ENCODE peak calls at places on chromosomes 2 and 18, in seven cellular contexts. One of them, this sample, is unnamed.

GRCh38 chr2:160035125-160035524 is 27.3 kb downstream of the PLA2R1 start:
- DNase-seq in sigmoid colon: no peak
- DNase-seq in HepG2: no peak
- DNase-seq in HL-60: no peak
- DNase-seq in endothelial cell of umbilical vein: no peak
- DNase-seq in Panc1: no peak
- DNase-seq in GM23338: no peak
- DNase-seq in this sample: no peak

GRCh38 chr2:128581849-128582244 is 263.2 kb upstream of the HS6ST1 start:
- DNase-seq in endothelial cell of umbilical vein: no peak
- DNase-seq in sigmoid colon: no peak
- DNase-seq in HL-60: no peak
- DNase-seq in Panc1: no peak
- DNase-seq in GM23338: no peak
- DNase-seq in HepG2: no peak
- DNase-seq in this sample: no peak

GRCh38 chr18:10032331-10032979 is 118.6 kb downstream of the VAPA start:
- DNase-seq in endothelial cell of umbilical vein: peak
- DNase-seq in GM23338: peak
- DNase-seq in sigmoid colon: no peak
- DNase-seq in HL-60: no peak
- DNase-seq in HepG2: no peak
- DNase-seq in Panc1: no peak
- DNase-seq in this sample: peak

GRCh38 chr2:37984589-37984988 is 59.5 kb downstream of the RMDN2 start:
- DNase-seq in sigmoid colon: no peak
- DNase-seq in HL-60: no peak
- DNase-seq in GM23338: peak
- DNase-seq in endothelial cell of umbilical vein: no peak
- DNase-seq in HepG2: no peak
- DNase-seq in Panc1: no peak
- DNase-seq in this sample: no peak

GRCh38 chr18:48945953-48946217 is 4.9 kb downstream of the SMAD7 start:
- DNase-seq in sigmoid colon: no peak
- DNase-seq in HL-60: no peak
- DNase-seq in HepG2: peak
- DNase-seq in GM23338: no peak
- DNase-seq in endothelial cell of umbilical vein: no peak
- DNase-seq in Panc1: no peak
- DNase-seq in this sample: no peak

GRCh38 chr2:171923206-171923605 is 945 bp downstream of the HAT1 start:
- DNase-seq in endothelial cell of umbilical vein: peak
- DNase-seq in Panc1: no peak
- DNase-seq in sigmoid colon: no peak
- DNase-seq in HepG2: peak
- DNase-seq in GM23338: peak
- DNase-seq in HL-60: peak
- DNase-seq in this sample: peak

GRCh38 chr18:78414302-78414701 is 565.3 kb upstream of the SALL3 start:
- DNase-seq in HepG2: no peak
- DNase-seq in sigmoid colon: no peak
- DNase-seq in HL-60: no peak
- DNase-seq in endothelial cell of umbilical vein: no peak
- DNase-seq in GM23338: no peak
- DNase-seq in Panc1: no peak
- DNase-seq in this sample: no peak

GRCh38 chr2:201854221-201854801 is 48.0 kb downstream of the CDK15 start:
- DNase-seq in GM23338: no peak
- DNase-seq in Panc1: no peak
- DNase-seq in endothelial cell of umbilical vein: no peak
- DNase-seq in HepG2: no peak
- DNase-seq in HL-60: no peak
- DNase-seq in sigmoid colon: no peak
- DNase-seq in this sample: no peak

GRCh38 chr2:30358822-30359221 is 88.2 kb upstream of the LCLAT1 start:
- DNase-seq in Panc1: no peak
- DNase-seq in HepG2: no peak
- DNase-seq in endothelial cell of umbilical vein: no peak
- DNase-seq in sigmoid colon: no peak
- DNase-seq in HL-60: no peak
- DNase-seq in GM23338: no peak
- DNase-seq in this sample: no peak

GRCh38 chr2:202588647-202589581 is 45.9 kb upstream of the FAM117B start:
- DNase-seq in GM23338: peak
- DNase-seq in HepG2: peak
- DNase-seq in HL-60: peak
- DNase-seq in sigmoid colon: peak
- DNase-seq in Panc1: peak
- DNase-seq in endothelial cell of umbilical vein: peak
- DNase-seq in this sample: peak

GRCh38 chr2:127606594-127607398 is 39.2 kb upstream of the GPR17 start:
- DNase-seq in Panc1: no peak
- DNase-seq in sigmoid colon: peak
- DNase-seq in HepG2: no peak
- DNase-seq in HL-60: no peak
- DNase-seq in GM23338: no peak
- DNase-seq in endothelial cell of umbilical vein: no peak
- DNase-seq in this sample: peak

GRCh38 chr2:12416600-12416999 is 300.1 kb upstream of the TRIB2 start:
- DNase-seq in GM23338: peak
- DNase-seq in Panc1: no peak
- DNase-seq in endothelial cell of umbilical vein: peak
- DNase-seq in HL-60: no peak
- DNase-seq in sigmoid colon: peak
- DNase-seq in HepG2: peak
- DNase-seq in this sample: peak

GRCh38 chr2:3801506-3801905 is 98.1 kb downstream of the DCDC2C start:
- DNase-seq in HepG2: no peak
- DNase-seq in HL-60: no peak
- DNase-seq in endothelial cell of umbilical vein: no peak
- DNase-seq in Panc1: no peak
- DNase-seq in GM23338: no peak
- DNase-seq in sigmoid colon: no peak
- DNase-seq in this sample: no peak

GRCh38 chr2:10768063-10768507 is 44.5 kb downstream of the PDIA6 start:
- DNase-seq in GM23338: no peak
- DNase-seq in endothelial cell of umbilical vein: no peak
- DNase-seq in sigmoid colon: peak
- DNase-seq in HepG2: no peak
- DNase-seq in HL-60: no peak
- DNase-seq in Panc1: no peak
- DNase-seq in this sample: no peak

GRCh38 chr18:69469444-69469919 is 68.8 kb downstream of the DOK6 start:
- DNase-seq in Panc1: peak
- DNase-seq in GM23338: peak
- DNase-seq in endothelial cell of umbilical vein: no peak
- DNase-seq in HL-60: peak
- DNase-seq in sigmoid colon: peak
- DNase-seq in HepG2: no peak
- DNase-seq in this sample: no peak
- TF ChIP-seq CTCF in Panc1: peak
- TF ChIP-seq CTCF in GM23338: peak
- TF ChIP-seq CTCF in endothelial cell of umbilical vein: no peak
- TF ChIP-seq CTCF in HL-60: no peak
- TF ChIP-seq CTCF in sigmoid colon: no peak
- TF ChIP-seq CTCF in HepG2: peak
- TF ChIP-seq CTCF in this sample: no peak

DNA sequence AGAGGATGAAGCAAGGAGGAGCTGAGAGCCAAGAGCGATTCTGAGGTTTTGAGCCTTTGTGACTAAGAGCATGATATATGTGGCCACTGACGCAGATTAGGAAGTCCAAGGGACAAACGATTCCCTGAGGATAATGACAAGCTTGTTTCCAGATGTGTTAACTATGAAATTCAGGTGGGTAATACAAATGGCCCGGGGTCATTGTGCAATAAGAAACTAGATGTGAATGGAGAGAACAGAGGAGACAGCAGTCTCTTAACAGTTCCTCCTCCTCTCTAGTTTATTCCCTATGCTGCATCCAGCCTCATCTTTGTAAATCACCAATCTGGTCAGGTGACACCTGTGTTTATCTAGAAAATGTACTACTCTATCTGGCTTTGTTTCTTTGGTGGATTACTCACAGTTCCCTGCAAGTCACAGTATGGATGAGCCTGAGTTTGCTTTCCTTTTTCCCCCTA is 84.2 kb downstream of the SOCS6 start:
- DNase-seq in sigmoid colon: no peak
- DNase-seq in GM23338: no peak
- DNase-seq in HepG2: peak
- DNase-seq in endothelial cell of umbilical vein: no peak
- DNase-seq in HL-60: no peak
- DNase-seq in Panc1: peak
- DNase-seq in this sample: no peak
- H3K4me3 ChIP-seq in sigmoid colon: no peak
- H3K4me3 ChIP-seq in GM23338: no peak
- H3K4me3 ChIP-seq in HepG2: no peak
- H3K4me3 ChIP-seq in endothelial cell of umbilical vein: no peak
- H3K4me3 ChIP-seq in HL-60: no peak
- H3K4me3 ChIP-seq in Panc1: no peak
- H3K4me3 ChIP-seq in this sample: no peak

GRCh38 chr2:237210763-237211162 is 125.1 kb downstream of the COPS8 start:
- DNase-seq in HL-60: no peak
- DNase-seq in GM23338: peak
- DNase-seq in Panc1: no peak
- DNase-seq in endothelial cell of umbilical vein: no peak
- DNase-seq in HepG2: no peak
- DNase-seq in sigmoid colon: no peak
- DNase-seq in this sample: peak

GRCh38 chr2:237214963-237215362 is 129.3 kb downstream of the COPS8 start:
- DNase-seq in HepG2: no peak
- DNase-seq in GM23338: no peak
- DNase-seq in sigmoid colon: no peak
- DNase-seq in HL-60: no peak
- DNase-seq in Panc1: no peak
- DNase-seq in endothelial cell of umbilical vein: no peak
- DNase-seq in this sample: no peak

GRCh38 chr2:237217995-237218621 is 132.4 kb downstream of the COPS8 start:
- DNase-seq in Panc1: no peak
- DNase-seq in HepG2: no peak
- DNase-seq in GM23338: peak
- DNase-seq in sigmoid colon: no peak
- DNase-seq in endothelial cell of umbilical vein: no peak
- DNase-seq in HL-60: no peak
- DNase-seq in this sample: no peak

GRCh38 chr2:237213325-237214040 is 127.8 kb downstream of the COPS8 start:
- DNase-seq in Panc1: no peak
- DNase-seq in HepG2: no peak
- DNase-seq in GM23338: peak
- DNase-seq in HL-60: no peak
- DNase-seq in sigmoid colon: peak
- DNase-seq in endothelial cell of umbilical vein: peak
- DNase-seq in this sample: peak

GRCh38 chr2:237214281-237214680 is 128.6 kb downstream of the COPS8 start:
- DNase-seq in sigmoid colon: no peak
- DNase-seq in endothelial cell of umbilical vein: no peak
- DNase-seq in GM23338: no peak
- DNase-seq in HepG2: no peak
- DNase-seq in Panc1: no peak
- DNase-seq in HL-60: no peak
- DNase-seq in this sample: no peak
- TF ChIP-seq POLR2AphosphoS5 in sigmoid colon: no peak
- TF ChIP-seq POLR2AphosphoS5 in endothelial cell of umbilical vein: no peak
- TF ChIP-seq POLR2AphosphoS5 in GM23338: no peak
- TF ChIP-seq POLR2AphosphoS5 in HepG2: no peak
- TF ChIP-seq POLR2AphosphoS5 in Panc1: no peak
- TF ChIP-seq POLR2AphosphoS5 in HL-60: no peak
- TF ChIP-seq POLR2AphosphoS5 in this sample: no peak

GRCh38 chr2:189425676-189426075 is 15.6 kb upstream of the WDR75 start:
- DNase-seq in endothelial cell of umbilical vein: peak
- DNase-seq in GM23338: no peak
- DNase-seq in Panc1: no peak
- DNase-seq in HepG2: no peak
- DNase-seq in sigmoid colon: no peak
- DNase-seq in HL-60: no peak
- DNase-seq in this sample: no peak

GRCh38 chr2:189424956-189425355 is 16.3 kb upstream of the WDR75 start:
- DNase-seq in sigmoid colon: no peak
- DNase-seq in HepG2: no peak
- DNase-seq in HL-60: no peak
- DNase-seq in GM23338: no peak
- DNase-seq in Panc1: no peak
- DNase-seq in endothelial cell of umbilical vein: no peak
- DNase-seq in this sample: no peak

GRCh38 chr2:189426886-189427285 is 14.4 kb upstream of the WDR75 start:
- DNase-seq in sigmoid colon: no peak
- DNase-seq in HepG2: no peak
- DNase-seq in GM23338: peak
- DNase-seq in HL-60: no peak
- DNase-seq in endothelial cell of umbilical vein: no peak
- DNase-seq in Panc1: no peak
- DNase-seq in this sample: no peak

DNA sequence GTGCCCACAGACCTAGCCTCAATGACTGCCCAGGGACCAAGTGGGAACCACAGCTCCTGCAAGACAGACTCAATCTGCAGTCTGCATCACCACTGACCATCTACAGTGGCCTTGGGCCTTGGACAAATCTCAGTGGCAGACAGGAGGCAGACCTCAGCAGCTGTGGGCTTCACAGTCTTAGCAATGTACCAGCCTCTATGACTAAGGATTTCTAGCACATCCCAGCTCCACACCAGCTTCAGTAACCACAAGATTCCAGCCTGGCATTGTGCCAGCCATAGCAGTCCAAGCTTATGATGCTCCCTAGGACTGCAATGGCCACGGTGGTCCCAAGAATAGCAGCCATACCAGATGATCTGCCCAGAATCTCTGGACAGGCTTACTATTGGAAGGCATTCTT is 19.6 kb upstream of the WDR75 start:
- DNase-seq in Panc1: no peak
- DNase-seq in HepG2: no peak
- DNase-seq in sigmoid colon: no peak
- DNase-seq in HL-60: no peak
- DNase-seq in GM23338: no peak
- DNase-seq in endothelial cell of umbilical vein: no peak
- DNase-seq in this sample: no peak
- TF ChIP-seq CTCF in Panc1: no peak
- TF ChIP-seq CTCF in HepG2: no peak
- TF ChIP-seq CTCF in sigmoid colon: no peak
- TF ChIP-seq CTCF in HL-60: no peak
- TF ChIP-seq CTCF in GM23338: no peak
- TF ChIP-seq CTCF in endothelial cell of umbilical vein: no peak
- TF ChIP-seq CTCF in this sample: no peak

GRCh38 chr2:1033058-1033457 is 82.4 kb downstream of the SNTG2 start:
- DNase-seq in Panc1: no peak
- DNase-seq in GM23338: peak
- DNase-seq in HL-60: no peak
- DNase-seq in sigmoid colon: no peak
- DNase-seq in endothelial cell of umbilical vein: no peak
- DNase-seq in HepG2: no peak
- DNase-seq in this sample: no peak

GRCh38 chr2:1037066-1037465 is 86.4 kb downstream of the SNTG2 start:
- DNase-seq in Panc1: no peak
- DNase-seq in sigmoid colon: no peak
- DNase-seq in endothelial cell of umbilical vein: no peak
- DNase-seq in HepG2: no peak
- DNase-seq in HL-60: no peak
- DNase-seq in GM23338: no peak
- DNase-seq in this sample: no peak

GRCh38 chr2:1028846-1029245 is 78.2 kb downstream of the SNTG2 start:
- DNase-seq in sigmoid colon: no peak
- DNase-seq in Panc1: no peak
- DNase-seq in endothelial cell of umbilical vein: no peak
- DNase-seq in HepG2: no peak
- DNase-seq in GM23338: no peak
- DNase-seq in HL-60: no peak
- DNase-seq in this sample: no peak

GRCh38 chr2:1032030-1032429 is 81.4 kb downstream of the SNTG2 start:
- DNase-seq in sigmoid colon: no peak
- DNase-seq in GM23338: no peak
- DNase-seq in endothelial cell of umbilical vein: no peak
- DNase-seq in Panc1: no peak
- DNase-seq in HepG2: no peak
- DNase-seq in HL-60: no peak
- DNase-seq in this sample: no peak
- H3K4me3 ChIP-seq in sigmoid colon: no peak
- H3K4me3 ChIP-seq in GM23338: no peak
- H3K4me3 ChIP-seq in endothelial cell of umbilical vein: no peak
- H3K4me3 ChIP-seq in Panc1: no peak
- H3K4me3 ChIP-seq in HepG2: peak
- H3K4me3 ChIP-seq in HL-60: no peak
- H3K4me3 ChIP-seq in this sample: no peak

This sample was measured in stomach.